ENCODE peak calls at places on chromosomes 12 and 14, in four cellular contexts. One of them, this sample, is unnamed.

GRCh38 chr14:100830681-100831080 is 4.8 kb downstream of the MEG3 start:
- DNase-seq in HCT116: no peak
- DNase-seq in PC-9: no peak
- DNase-seq in fibroblast of lung: no peak
- DNase-seq in this sample: peak

GRCh38 chr12:97595423-97595822 is 132.8 kb downstream of the RMST start:
- DNase-seq in HCT116: no peak
- DNase-seq in PC-9: no peak
- DNase-seq in fibroblast of lung: no peak
- DNase-seq in this sample: no peak

GRCh38 chr12:102061096-102061555 is 665 bp downstream of the WASHC3 start:
- DNase-seq in HCT116: no peak
- DNase-seq in PC-9: no peak
- DNase-seq in fibroblast of lung: peak
- DNase-seq in this sample: no peak

GRCh38 chr12:57837779-57838562 is 8.6 kb downstream of the CTDSP2 start:
- DNase-seq in HCT116: no peak
- DNase-seq in PC-9: no peak
- DNase-seq in fibroblast of lung: peak
- DNase-seq in this sample: peak

GRCh38 chr12:124399622-124400021 is 104.7 kb downstream of the RFLNA start:
- DNase-seq in HCT116: no peak
- DNase-seq in PC-9: peak
- DNase-seq in fibroblast of lung: no peak
- DNase-seq in this sample: no peak

GRCh38 chr14:77240336-77240915 is 30.6 kb downstream of the NGB start:
- DNase-seq in HCT116: no peak
- DNase-seq in PC-9: no peak
- DNase-seq in fibroblast of lung: no peak
- DNase-seq in this sample: no peak

GRCh38 chr12:124358572-124358971 is 63.7 kb downstream of the RFLNA start:
- DNase-seq in HCT116: no peak
- DNase-seq in PC-9: no peak
- DNase-seq in fibroblast of lung: no peak
- DNase-seq in this sample: no peak

GRCh38 chr12:92039048-92039447 is 106.6 kb downstream of the BTG1 start:
- DNase-seq in HCT116: no peak
- DNase-seq in PC-9: no peak
- DNase-seq in fibroblast of lung: no peak
- DNase-seq in this sample: no peak

GRCh38 chr12:182381-182883 is 31.5 kb downstream of the SLC6A12 start:
- DNase-seq in HCT116: no peak
- DNase-seq in PC-9: peak
- DNase-seq in fibroblast of lung: peak
- DNase-seq in this sample: no peak

GRCh38 chr14:21454843-21455550 is 926 bp downstream of the CHD8 start:
- DNase-seq in HCT116: no peak
- DNase-seq in PC-9: no peak
- DNase-seq in fibroblast of lung: no peak
- DNase-seq in this sample: no peak

GRCh38 chr12:23028158-23028802 is 403.3 kb downstream of the ETNK1 start:
- DNase-seq in HCT116: no peak
- DNase-seq in PC-9: no peak
- DNase-seq in fibroblast of lung: no peak
- DNase-seq in this sample: no peak

GRCh38 chr14:21201732-21202462 is 46.0 kb upstream of the OR5AU1 start:
- DNase-seq in HCT116: no peak
- DNase-seq in PC-9: no peak
- DNase-seq in fibroblast of lung: no peak
- DNase-seq in this sample: no peak

GRCh38 chr12:92424338-92424737 is 278.5 kb upstream of the PLEKHG7 start:
- DNase-seq in HCT116: no peak
- DNase-seq in PC-9: no peak
- DNase-seq in fibroblast of lung: peak
- DNase-seq in this sample: peak

GRCh38 chr14:99519347-99519881 is 38.2 kb downstream of the CCNK start:
- DNase-seq in HCT116: no peak
- DNase-seq in PC-9: no peak
- DNase-seq in fibroblast of lung: no peak
- DNase-seq in this sample: no peak

GRCh38 chr14:81986005-81986404 is 452.4 kb upstream of the SEL1L start:
- DNase-seq in HCT116: no peak
- DNase-seq in PC-9: no peak
- DNase-seq in fibroblast of lung: no peak
- DNase-seq in this sample: no peak

GRCh38 chr12:32211066-32211768 is 104.6 kb downstream of the BICD1 start:
- DNase-seq in HCT116: no peak
- DNase-seq in PC-9: no peak
- DNase-seq in fibroblast of lung: no peak
- DNase-seq in this sample: no peak

GRCh38 chr12:6450091-6450868 is 1.6 kb upstream of the TAPBPL start:
- DNase-seq in HCT116: no peak
- DNase-seq in PC-9: no peak
- DNase-seq in fibroblast of lung: no peak
- DNase-seq in this sample: no peak

GRCh38 chr12:103664626-103665025 is 77.6 kb downstream of the STAB2 start:
- DNase-seq in HCT116: no peak
- DNase-seq in PC-9: no peak
- DNase-seq in fibroblast of lung: no peak
- DNase-seq in this sample: no peak

GRCh38 chr12:6608592-6609311 is 1.6 kb upstream of the CHD4 start:
- DNase-seq in HCT116: no peak
- DNase-seq in PC-9: no peak
- DNase-seq in fibroblast of lung: peak
- DNase-seq in this sample: peak

GRCh38 chr14:100471451-100472093 is 115.6 kb downstream of the BEGAIN start:
- DNase-seq in HCT116: peak
- DNase-seq in PC-9: peak
- DNase-seq in fibroblast of lung: no peak
- DNase-seq in this sample: no peak

GRCh38 chr14:64410084-64410774 is 22.1 kb downstream of the MTHFD1 start:
- DNase-seq in HCT116: no peak
- DNase-seq in PC-9: peak
- DNase-seq in fibroblast of lung: peak
- DNase-seq in this sample: no peak

GRCh38 chr12:130838951-130839769 is at the start of gene STX2:
- DNase-seq in HCT116: peak
- DNase-seq in PC-9: peak
- DNase-seq in fibroblast of lung: peak
- DNase-seq in this sample: peak

GRCh38 chr14:49173765-49174373 is 412.3 kb downstream of the RPS29 start:
- DNase-seq in HCT116: peak
- DNase-seq in PC-9: peak
- DNase-seq in fibroblast of lung: peak
- DNase-seq in this sample: peak

GRCh38 chr12:43669373-43669772 is 89.2 kb downstream of the PUS7L start:
- DNase-seq in HCT116: no peak
- DNase-seq in PC-9: no peak
- DNase-seq in fibroblast of lung: no peak
- DNase-seq in this sample: no peak

GRCh38 chr14:104105071-104105821 is 19.7 kb downstream of the ASPG start:
- DNase-seq in HCT116: no peak
- DNase-seq in PC-9: no peak
- DNase-seq in fibroblast of lung: no peak
- DNase-seq in this sample: no peak

GRCh38 chr12:38880288-38880687 is 25.1 kb downstream of the CPNE8 start:
- DNase-seq in HCT116: no peak
- DNase-seq in PC-9: no peak
- DNase-seq in fibroblast of lung: no peak
- DNase-seq in this sample: no peak

GRCh38 chr14:79740043-79740442 is 471.3 kb downstream of the DIO2 start:
- DNase-seq in HCT116: no peak
- DNase-seq in PC-9: no peak
- DNase-seq in fibroblast of lung: no peak
- DNase-seq in this sample: no peak

GRCh38 chr12:43733687-43734086 is 24.9 kb downstream of the PUS7L start:
- DNase-seq in HCT116: no peak
- DNase-seq in PC-9: no peak
- DNase-seq in fibroblast of lung: no peak
- DNase-seq in this sample: no peak

GRCh38 chr12:80763874-80764273 is 47.2 kb downstream of the MYF5 start:
- DNase-seq in HCT116: peak
- DNase-seq in PC-9: peak
- DNase-seq in fibroblast of lung: peak
- DNase-seq in this sample: peak

GRCh38 chr12:16118586-16118985 is 158.9 kb downstream of the SLC15A5 start:
- DNase-seq in HCT116: no peak
- DNase-seq in PC-9: no peak
- DNase-seq in fibroblast of lung: no peak
- DNase-seq in this sample: no peak

GRCh38 chr12:78118036-78118435 is 287.3 kb downstream of the NAV3 start:
- DNase-seq in HCT116: no peak
- DNase-seq in PC-9: no peak
- DNase-seq in fibroblast of lung: no peak
- DNase-seq in this sample: peak

GRCh38 chr14:58149196-58149595 is 2.8 kb downstream of the ARMH4 start:
- DNase-seq in HCT116: no peak
- DNase-seq in PC-9: no peak
- DNase-seq in fibroblast of lung: no peak
- DNase-seq in this sample: no peak

GRCh38 chr14:58150243-58150805 is 1.7 kb downstream of the ARMH4 start:
- DNase-seq in HCT116: no peak
- DNase-seq in PC-9: no peak
- DNase-seq in fibroblast of lung: no peak
- DNase-seq in this sample: no peak

GRCh38 chr14:58151264-58151700 is 731 bp downstream of the ARMH4 start:
- DNase-seq in HCT116: no peak
- DNase-seq in PC-9: no peak
- DNase-seq in fibroblast of lung: no peak
- DNase-seq in this sample: no peak

GRCh38 chr14:58152569-58152857 is 500 bp upstream of the ARMH4 start:
- DNase-seq in HCT116: no peak
- DNase-seq in PC-9: no peak
- DNase-seq in fibroblast of lung: no peak
- DNase-seq in this sample: no peak

DNA sequence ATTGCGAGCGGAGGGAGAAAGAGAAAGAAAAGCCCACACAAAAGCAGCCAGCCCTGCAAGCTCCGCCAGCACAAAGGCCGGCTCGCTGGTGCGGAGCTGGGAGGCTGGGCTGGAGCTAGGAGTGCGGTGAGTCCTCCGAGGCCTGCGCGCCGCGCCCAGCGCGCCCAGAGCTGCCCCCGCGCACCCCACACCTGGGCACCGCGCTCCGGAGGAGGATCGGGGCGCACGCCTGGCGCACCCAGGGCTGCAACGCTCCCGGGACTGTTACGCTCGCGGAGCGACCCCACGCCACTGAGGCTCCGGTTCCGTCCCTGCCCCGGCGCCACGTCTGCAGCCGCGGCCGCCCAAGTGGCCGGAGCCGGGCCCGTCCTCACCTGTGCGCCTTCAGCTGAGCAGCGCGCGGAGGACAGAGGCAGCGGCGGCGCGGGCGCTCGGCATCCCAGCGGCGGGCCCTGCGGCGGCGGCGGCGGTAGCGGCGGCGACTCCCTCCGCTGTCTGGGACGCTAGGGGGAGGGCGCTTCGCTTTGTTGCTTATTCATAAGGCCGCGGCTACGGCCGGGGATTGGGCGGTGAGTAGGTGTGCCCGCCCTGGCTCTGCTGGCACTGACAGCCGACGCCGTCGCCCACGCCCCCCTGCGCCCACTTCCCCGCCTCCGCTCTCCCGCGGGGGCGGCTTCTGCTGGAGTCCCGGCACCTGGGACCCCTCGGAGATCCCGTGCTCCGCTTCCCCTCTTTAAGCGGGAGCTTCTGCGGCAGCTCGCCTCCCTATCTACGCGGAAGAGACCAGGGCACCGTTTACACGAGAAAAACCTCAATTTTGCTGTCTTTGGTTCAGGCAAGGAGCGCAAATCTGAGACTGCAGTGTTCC is at the start of gene ARMH4:
- DNase-seq in HCT116: peak
- DNase-seq in PC-9: peak
- DNase-seq in fibroblast of lung: peak
- DNase-seq in this sample: peak
- TF ChIP-seq EZH2 in HCT116: no peak
- TF ChIP-seq EZH2 in PC-9: no peak
- TF ChIP-seq EZH2 in fibroblast of lung: no peak
- TF ChIP-seq EZH2 in this sample: no peak

GRCh38 chr12:51891843-51892242 is 3.9 kb downstream of the ANKRD33 start:
- DNase-seq in HCT116: no peak
- DNase-seq in PC-9: no peak
- DNase-seq in fibroblast of lung: peak
- DNase-seq in this sample: no peak
- TF ChIP-seq CTCF in HCT116: peak
- TF ChIP-seq CTCF in PC-9: peak
- TF ChIP-seq CTCF in fibroblast of lung: no peak
- TF ChIP-seq CTCF in this sample: peak

GRCh38 chr12:89250213-89250612 is 102.1 kb downstream of the DUSP6 start:
- DNase-seq in HCT116: no peak
- DNase-seq in PC-9: no peak
- DNase-seq in fibroblast of lung: no peak
- DNase-seq in this sample: no peak

GRCh38 chr12:89251326-89252237 is 100.7 kb downstream of the DUSP6 start:
- DNase-seq in HCT116: no peak
- DNase-seq in PC-9: no peak
- DNase-seq in fibroblast of lung: no peak
- DNase-seq in this sample: no peak

GRCh38 chr12:89250648-89251047 is 101.7 kb downstream of the DUSP6 start:
- DNase-seq in HCT116: no peak
- DNase-seq in PC-9: no peak
- DNase-seq in fibroblast of lung: no peak
- DNase-seq in this sample: no peak

GRCh38 chr12:89253483-89253882 is 98.8 kb downstream of the DUSP6 start:
- DNase-seq in HCT116: no peak
- DNase-seq in PC-9: no peak
- DNase-seq in fibroblast of lung: no peak
- DNase-seq in this sample: peak

DNA sequence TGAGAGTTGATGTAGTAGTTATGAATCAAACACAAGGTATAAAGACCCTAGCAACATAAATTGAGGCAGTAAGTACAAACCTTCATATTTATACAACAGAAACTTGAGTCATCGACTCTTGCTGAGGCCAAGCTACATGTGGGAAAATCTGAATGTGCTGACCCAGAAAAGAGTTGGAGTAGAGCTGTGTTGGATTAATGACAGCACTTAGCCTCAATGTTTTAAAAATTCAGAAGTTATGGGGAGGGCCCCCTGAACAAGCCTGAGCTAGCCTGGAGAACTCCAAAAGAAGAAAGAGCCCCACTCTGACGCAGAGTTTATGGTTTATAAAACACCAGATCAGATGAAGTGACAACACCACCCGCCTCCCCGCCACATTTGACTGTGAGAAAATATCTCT is 100.0 kb downstream of the DUSP6 start:
- DNase-seq in HCT116: no peak
- DNase-seq in PC-9: no peak
- DNase-seq in fibroblast of lung: peak
- DNase-seq in this sample: peak
- H3K27ac ChIP-seq in HCT116: no peak
- H3K27ac ChIP-seq in PC-9: no peak
- H3K27ac ChIP-seq in fibroblast of lung: no peak
- H3K27ac ChIP-seq in this sample: peak

GRCh38 chr12:132396657-132397056 is 67.3 kb upstream of the GALNT9 start:
- DNase-seq in HCT116: no peak
- DNase-seq in PC-9: no peak
- DNase-seq in fibroblast of lung: no peak
- DNase-seq in this sample: no peak
- TF ChIP-seq EZH2 in HCT116: no peak
- TF ChIP-seq EZH2 in PC-9: peak
- TF ChIP-seq EZH2 in fibroblast of lung: no peak
- TF ChIP-seq EZH2 in this sample: no peak